ENCODE peak calls at places on chromosomes 3 and 15, in four cellular contexts. One of them, this sample, is unnamed.

GRCh38 chr3:50554553-50554952 is 13.0 kb downstream of the C3orf18 start:
- DNase-seq in ACHN: no peak
- DNase-seq in RWPE1: no peak
- DNase-seq in EH: no peak
- DNase-seq in this sample: peak; percentile 21

GRCh38 chr15:68017221-68017620 is 36.9 kb upstream of the PIAS1 start:
- DNase-seq in ACHN: no peak
- DNase-seq in RWPE1: no peak
- DNase-seq in EH: peak; percentile 13
- DNase-seq in this sample: no peak

GRCh38 chr15:67501836-67502461 is 19.0 kb upstream of the C15orf61 start:
- DNase-seq in ACHN: no peak
- DNase-seq in RWPE1: no peak
- DNase-seq in EH: no peak
- DNase-seq in this sample: no peak

GRCh38 chr3:25576836-25577454 is 87.8 kb downstream of the TOP2B start:
- DNase-seq in ACHN: no peak
- DNase-seq in RWPE1: no peak
- DNase-seq in EH: peak; percentile 19
- DNase-seq in this sample: no peak

GRCh38 chr3:13598926-13599886 is 50.3 kb downstream of the FBLN2 start:
- DNase-seq in ACHN: no peak
- DNase-seq in RWPE1: peak; percentile 22
- DNase-seq in EH: peak; percentile 85
- DNase-seq in this sample: no peak

GRCh38 chr3:72338942-72339749 is 509.1 kb downstream of the SHQ1 start:
- DNase-seq in ACHN: peak; percentile 89
- DNase-seq in RWPE1: peak; percentile 83
- DNase-seq in EH: peak; percentile 97
- DNase-seq in this sample: peak; percentile 77

GRCh38 chr3:151226088-151226563 is 23.1 kb upstream of the GPR171 start:
- DNase-seq in ACHN: no peak
- DNase-seq in RWPE1: peak; percentile 75
- DNase-seq in EH: peak; percentile 84
- DNase-seq in this sample: no peak

GRCh38 chr3:14122301-14122700 is 2.4 kb downstream of the CHCHD4 start:
- DNase-seq in ACHN: no peak
- DNase-seq in RWPE1: no peak
- DNase-seq in EH: no peak
- DNase-seq in this sample: no peak

GRCh38 chr3:182629521-182629920 is 163.8 kb upstream of the ATP11B start:
- DNase-seq in ACHN: no peak
- DNase-seq in RWPE1: peak; percentile 60
- DNase-seq in EH: no peak
- DNase-seq in this sample: no peak

GRCh38 chr3:133829310-133829707 is 23.7 kb downstream of the SRPRB start:
- DNase-seq in ACHN: no peak
- DNase-seq in RWPE1: no peak
- DNase-seq in EH: no peak
- DNase-seq in this sample: no peak

GRCh38 chr3:141237701-141238521 is 6.3 kb downstream of the PXYLP1 start:
- DNase-seq in ACHN: no peak
- DNase-seq in RWPE1: no peak
- DNase-seq in EH: no peak
- DNase-seq in this sample: no peak

GRCh38 chr3:20038679-20039078 is 1.6 kb upstream of the KAT2B start:
- DNase-seq in ACHN: no peak
- DNase-seq in RWPE1: no peak
- DNase-seq in EH: no peak
- DNase-seq in this sample: no peak

GRCh38 chr3:159734681-159735080 is 254.0 kb upstream of the IL12A start:
- DNase-seq in ACHN: no peak
- DNase-seq in RWPE1: no peak
- DNase-seq in EH: peak; percentile 8
- DNase-seq in this sample: no peak

GRCh38 chr3:157045238-157045860 is 114.6 kb downstream of the CCNL1 start:
- DNase-seq in ACHN: no peak
- DNase-seq in RWPE1: no peak
- DNase-seq in EH: no peak
- DNase-seq in this sample: no peak

This sample was measured in SW480.